ENCODE peak calls at places on chromosome 12, in eight cellular contexts. J is Calu3, U is OCI-LY7, F is mucosa of descending colon, L is fibroblast of the aortic adventitia, W is GM20000, V is cardiac fibroblast, X is nephron progenitor cell. R is an unnamed sample.

GRCh38 chr12:2683283-2684025 is 111.3 kb upstream of the FKBP4 start:
- DNase-seq in J (no peak), U (no peak), F (no peak), L (no peak), W (no peak), V (no peak), X (no peak), R (no peak)

GRCh38 chr12:95574799-95575452 is 23.6 kb upstream of the USP44 start:
- DNase-seq in J (peak; percentile 9), U (no peak), F (no peak), L (peak; percentile 61), W (no peak), V (peak; percentile 56), X (peak; percentile 7), R (no peak)

GRCh38 chr12:30850684-30851083 is 75.9 kb upstream of the TSPAN11 start:
- DNase-seq in J (no peak), U (peak; percentile 3), F (no peak), L (no peak), W (no peak), V (no peak), X (no peak), R (no peak)

GRCh38 chr12:62252576-62252975 is 7.6 kb upstream of the USP15 start:
- DNase-seq in J (no peak), U (no peak), F (no peak), L (no peak), W (no peak), V (no peak), X (no peak), R (no peak)

GRCh38 chr12:71585218-71585617 is 78.4 kb downstream of the ZFC3H1 start:
- DNase-seq in J (no peak), U (no peak), F (no peak), L (no peak), W (no peak), V (no peak), X (no peak), R (no peak)

GRCh38 chr12:128643106-128643651 is 180.6 kb downstream of the SLC15A4 start:
- DNase-seq in J (no peak), U (no peak), F (no peak), L (no peak), W (no peak), V (no peak), X (no peak), R (no peak)

GRCh38 chr12:108340037-108340436 is 926 bp upstream of the CMKLR1 start:
- DNase-seq in J (no peak), U (no peak), F (no peak), L (no peak), W (no peak), V (no peak), X (no peak), R (no peak)

GRCh38 chr12:89236748-89237428 is 115.4 kb downstream of the DUSP6 start:
- DNase-seq in J (peak; percentile 53), U (no peak), F (no peak), L (no peak), W (no peak), V (no peak), X (no peak), R (no peak)

GRCh38 chr12:75862692-75863471 is 168.7 kb downstream of the PHLDA1 start:
- DNase-seq in J (no peak), U (no peak), F (no peak), L (peak; percentile 78), W (no peak), V (peak; percentile 43), X (no peak), R (no peak)

GRCh38 chr12:45343269-45344051 is 127.6 kb downstream of the ANO6 start:
- DNase-seq in J (no peak), U (no peak), F (no peak), L (no peak), W (no peak), V (no peak), X (no peak), R (no peak)

GRCh38 chr12:120224304-120225199 is 23.6 kb upstream of the RPLP0 start:
- DNase-seq in J (peak; percentile 83), U (no peak), F (peak; percentile 86), L (peak; percentile 41), W (no peak), V (peak; percentile 31), X (no peak), R (no peak)

GRCh38 chr12:53808023-53808705 is 56.4 kb upstream of the CISTR start:
- DNase-seq in J (no peak), U (no peak), F (no peak), L (no peak), W (no peak), V (no peak), X (no peak), R (no peak)

GRCh38 chr12:104716183-104716571 is 241.9 kb downstream of the SLC41A2 start:
- DNase-seq in J (no peak), U (no peak), F (no peak), L (no peak), W (no peak), V (no peak), X (no peak), R (no peak)

GRCh38 chr12:118292836-118293235 is 79.9 kb downstream of the TAOK3 start:
- DNase-seq in J (no peak), U (no peak), F (no peak), L (no peak), W (no peak), V (peak; percentile 26), X (no peak), R (no peak)

GRCh38 chr12:50542448-50542847 is 37.7 kb downstream of the DIP2B start:
- DNase-seq in J (peak; percentile 32), U (no peak), F (no peak), L (peak; percentile 36), W (no peak), V (no peak), X (no peak), R (no peak)

GRCh38 chr12:49368240-49368600 is 958 bp downstream of the SPATS2 start:
- DNase-seq in J (no peak), U (peak; percentile 25), F (no peak), L (no peak), W (peak; percentile 14), V (no peak), X (no peak), R (no peak)

GRCh38 chr12:49365542-49365941 is 1.7 kb upstream of the SPATS2 start:
- DNase-seq in J (no peak), U (no peak), F (no peak), L (peak; percentile 72), W (no peak), V (peak; percentile 32), X (no peak), R (no peak)

GRCh38 chr12:49367381-49368239 is at the start of gene SPATS2:
- DNase-seq in J (no peak), U (no peak), F (peak; percentile 96), L (peak; percentile 52), W (no peak), V (peak; percentile 34), X (peak; percentile 100), R (no peak)

GRCh38 chr12:49364989-49365388 is 2.3 kb upstream of the SPATS2 start:
- DNase-seq in J (no peak), U (no peak), F (no peak), L (peak; percentile 82), W (no peak), V (peak; percentile 83), X (no peak), R (no peak)

GRCh38 chr12:49366652-49367380 is 446 bp upstream of the SPATS2 start:
- DNase-seq in J (peak; percentile 91), U (peak; percentile 95), F (peak; percentile 90), L (peak; percentile 90), W (peak; percentile 96), V (peak; percentile 97), X (peak; percentile 95), R (peak; percentile 87)
- TF ChIP-seq CTCF in J (peak; percentile 2), U (peak; percentile 19), F (no peak), L (peak; percentile 26), W (no peak), V (peak; percentile 2), X (no peak), R (no peak)

GRCh38 chr12:56079729-56080555 is at the start of gene ERBB3:
- DNase-seq in J (peak; percentile 94), U (peak; percentile 14), F (peak; percentile 88), L (peak; percentile 72), W (peak; percentile 74), V (peak; percentile 75), X (peak; percentile 62), R (peak; percentile 52)
- TF ChIP-seq CTCF in J (no peak), U (no peak), F (peak; percentile 42), L (peak; percentile 35), W (no peak), V (peak; percentile 14), X (no peak), R (no peak)

GRCh38 chr12:15583804-15584203 is 205.4 kb downstream of the EPS8 start:
- DNase-seq in J (no peak), U (no peak), F (no peak), L (no peak), W (no peak), V (no peak), X (no peak), R (no peak)

GRCh38 chr12:15584366-15585041 is 204.7 kb downstream of the EPS8 start:
- DNase-seq in J (peak; percentile 19), U (peak; percentile 71), F (no peak), L (peak; percentile 91), W (peak; percentile 31), V (peak; percentile 91), X (no peak), R (no peak)

GRCh38 chr12:15581006-15581405 is 208.2 kb downstream of the EPS8 start:
- DNase-seq in J (no peak), U (no peak), F (no peak), L (peak; percentile 37), W (no peak), V (peak; percentile 58), X (no peak), R (no peak)

GRCh38 chr12:15575797-15576560 is 213.2 kb downstream of the EPS8 start:
- DNase-seq in J (no peak), U (no peak), F (no peak), L (no peak), W (no peak), V (no peak), X (no peak), R (no peak)

DNA sequence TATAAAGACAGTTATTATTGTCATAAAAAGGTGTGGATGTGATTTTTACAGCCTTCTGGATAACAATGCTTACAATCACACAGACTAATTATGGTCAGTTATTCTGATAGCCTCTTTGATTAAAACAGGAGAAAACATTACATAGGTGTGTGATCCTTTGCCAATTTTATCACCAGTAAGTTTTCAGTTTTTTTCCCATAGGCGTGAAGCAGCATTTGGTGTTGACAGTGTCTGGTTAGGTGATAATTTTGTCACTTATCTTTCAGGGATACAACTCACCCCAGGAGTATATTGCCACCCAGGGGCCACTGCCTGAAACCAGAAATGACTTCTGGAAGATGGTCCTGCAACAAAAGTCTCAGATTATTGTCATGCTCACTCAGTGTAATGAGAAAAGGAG is 208.8 kb downstream of the EPS8 start:
- DNase-seq in J (no peak), U (peak; percentile 14), F (no peak), L (no peak), W (no peak), V (no peak), X (no peak), R (no peak)
- TF ChIP-seq CTCF in J (no peak), U (peak; percentile 43), F (no peak), L (peak; percentile 1), W (no peak), V (no peak), X (no peak), R (no peak)

DNA sequence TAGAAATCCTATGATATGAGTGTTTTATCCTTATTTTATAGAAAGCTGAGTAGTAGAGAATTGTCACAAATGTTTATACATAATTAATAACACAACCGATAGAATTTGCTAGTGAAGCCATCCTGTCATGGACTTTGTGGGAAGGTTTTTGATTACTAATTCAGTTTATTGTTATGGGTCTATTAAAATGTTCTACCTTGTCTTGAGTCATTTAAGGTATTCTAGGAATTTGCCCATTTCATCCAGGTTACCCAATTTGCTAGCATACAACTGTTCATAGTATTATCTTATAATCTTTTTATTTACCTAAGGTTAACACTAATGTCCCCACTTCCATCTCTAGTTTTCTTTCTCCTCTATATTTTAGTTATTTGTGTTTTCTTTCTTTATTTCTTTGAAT is 553.1 kb upstream of the ATXN7L3B start:
- DNase-seq in J (no peak), U (no peak), F (no peak), L (no peak), W (no peak), V (no peak), X (no peak), R (no peak)
- TF ChIP-seq CTCF in J (no peak), U (no peak), F (no peak), L (no peak), W (no peak), V (no peak), X (no peak), R (no peak)